ENCODE peak calls at places on chromosome 15, in five cellular contexts. E is dorsolateral prefrontal cortex, R is A549, W is choroid plexus epithelial cell, V is right lobe of liver. Y is an unnamed sample.

GRCh38 chr15:81297147-81297572 is 26.8 kb downstream of the STARD5 start:
- DNase-seq in E (no peak), R (no peak), W (peak; percentile 39), V (no peak), Y (peak; percentile 37)

GRCh38 chr15:88187195-88187594 is 69.3 kb downstream of the NTRK3 start:
- DNase-seq in E (no peak), R (peak; percentile 36), V (no peak), W (no peak), Y (no peak)

GRCh38 chr15:66080791-66081475 is 172.6 kb downstream of the MEGF11 start:
- DNase-seq in V (no peak), E (peak; percentile 52), R (peak; percentile 47), W (peak; percentile 69), Y (no peak)

GRCh38 chr15:57003418-57003817 is 85.0 kb downstream of the TCF12 start:
- DNase-seq in V (no peak), W (peak; percentile 88), R (no peak), E (no peak), Y (no peak)

GRCh38 chr15:43516801-43517353 is 531 bp upstream of the MAP1A start:
- DNase-seq in V (no peak), R (no peak), E (no peak), W (peak; percentile 73), Y (no peak)

GRCh38 chr15:59794229-59794886 is 105.2 kb upstream of the BNIP2 start:
- DNase-seq in V (no peak), R (no peak), W (no peak), E (no peak), Y (no peak)

GRCh38 chr15:67521770-67522568 is 1.0 kb downstream of the C15orf61 start:
- DNase-seq in V (no peak), E (no peak), W (peak; percentile 43), R (peak; percentile 20), Y (peak; percentile 46)

GRCh38 chr15:79130535-79131130 is 40.1 kb upstream of the RASGRF1 start:
- DNase-seq in W (no peak), E (no peak), V (no peak), R (peak; percentile 30), Y (no peak)

GRCh38 chr15:97235285-97235985 is 725.1 kb upstream of the ARRDC4 start:
- DNase-seq in V (peak; percentile 56), E (peak; percentile 54), W (peak; percentile 76), R (peak; percentile 45), Y (no peak)

GRCh38 chr15:29089731-29090616 is 179.6 kb downstream of the NSMCE3 start:
- DNase-seq in V (no peak), W (peak; percentile 72), R (no peak), E (peak; percentile 48), Y (no peak)

GRCh38 chr15:21260966-21261395 is 179.3 kb downstream of the POTEB3 start:
- DNase-seq in V (peak; percentile 56), W (no peak), E (peak; percentile 46), R (no peak), Y (no peak)

GRCh38 chr15:81945014-81945615 is 100.7 kb downstream of the MEX3B start:
- DNase-seq in V (no peak), R (no peak), W (no peak), E (no peak), Y (no peak)

GRCh38 chr15:34754674-34755418 is at the start of gene GJD2:
- DNase-seq in V (no peak), W (no peak), R (no peak), E (no peak), Y (peak; percentile 5)

GRCh38 chr15:31080618-31081017 is 20.9 kb downstream of the TRPM1 start:
- DNase-seq in R (peak; percentile 39), V (peak; percentile 89), E (no peak), W (peak; percentile 25), Y (peak; percentile 65)

GRCh38 chr15:90402230-90402629 is 14.2 kb downstream of the IQGAP1 start:
- DNase-seq in V (no peak), W (peak; percentile 71), R (no peak), E (no peak), Y (no peak)

GRCh38 chr15:90009301-90010063 is 8.4 kb downstream of the ZNF710 start:
- DNase-seq in W (no peak), R (no peak), E (no peak), V (peak; percentile 48), Y (no peak)

GRCh38 chr15:67068724-67069400 is 3.5 kb downstream of the SMAD3 start:
- DNase-seq in W (no peak), V (no peak), E (no peak), R (no peak), Y (peak; percentile 79)

GRCh38 chr15:72229076-72229946 is 1.7 kb downstream of the PKM start:
- DNase-seq in R (no peak), V (no peak), W (peak; percentile 35), E (no peak), Y (no peak)

GRCh38 chr15:81380203-81380602 is 6.2 kb upstream of the TMC3 start:
- DNase-seq in V (no peak), E (no peak), W (no peak), R (no peak), Y (no peak)

GRCh38 chr15:67164811-67165652 is 89.4 kb downstream of the AAGAB start:
- DNase-seq in R (no peak), V (no peak), W (peak; percentile 87), E (no peak), Y (no peak)

GRCh38 chr15:100759116-100759515 is 120.5 kb upstream of the ALDH1A3 start:
- DNase-seq in W (peak; percentile 55), E (no peak), R (no peak), V (no peak), Y (peak; percentile 34)

GRCh38 chr15:68639926-68640600 is 61.3 kb downstream of the CORO2B start:
- DNase-seq in V (no peak), R (no peak), E (peak; percentile 36), W (no peak), Y (no peak)

GRCh38 chr15:60091150-60091549 is 87.0 kb downstream of the FOXB1 start:
- DNase-seq in W (peak; percentile 81), V (peak; percentile 91), R (peak; percentile 65), E (no peak), Y (peak; percentile 63)

GRCh38 chr15:90994417-90995311 is at the start of gene PRC1:
- DNase-seq in E (peak; percentile 99), V (peak; percentile 99), W (peak; percentile 98), R (peak; percentile 99), Y (peak; percentile 90)

GRCh38 chr15:65248506-65248905 is 37.2 kb upstream of the CILP start:
- DNase-seq in W (no peak), V (no peak), R (no peak), E (no peak), Y (no peak)

GRCh38 chr15:88456733-88457132 is 10.5 kb downstream of the MRPL46 start:
- DNase-seq in W (no peak), R (no peak), V (no peak), E (no peak), Y (no peak)

GRCh38 chr15:70270752-70271111 is 173.0 kb upstream of the TLE3 start:
- DNase-seq in V (no peak), E (no peak), R (no peak), W (no peak), Y (no peak)
- H3K4me3 ChIP-seq in V (no peak overlapping the region), E (no peak overlapping the region), R (no peak overlapping the region), W (no peak overlapping the region), Y (no peak overlapping the region)

GRCh38 chr15:99673118-99673517 is 60.1 kb downstream of the LYSMD4 start:
- DNase-seq in E (no peak), V (no peak), R (no peak), W (no peak), Y (no peak)

GRCh38 chr15:99669250-99669649 is 64.0 kb downstream of the LYSMD4 start:
- DNase-seq in R (no peak), W (no peak), E (no peak), V (no peak), Y (no peak)

GRCh38 chr15:99671926-99672701 is 61.1 kb downstream of the LYSMD4 start:
- DNase-seq in R (no peak), E (no peak), V (no peak), W (no peak), Y (no peak)

GRCh38 chr15:99674279-99674678 is 59.0 kb downstream of the LYSMD4 start:
- DNase-seq in R (no peak), W (no peak), E (no peak), V (no peak), Y (no peak)

DNA sequence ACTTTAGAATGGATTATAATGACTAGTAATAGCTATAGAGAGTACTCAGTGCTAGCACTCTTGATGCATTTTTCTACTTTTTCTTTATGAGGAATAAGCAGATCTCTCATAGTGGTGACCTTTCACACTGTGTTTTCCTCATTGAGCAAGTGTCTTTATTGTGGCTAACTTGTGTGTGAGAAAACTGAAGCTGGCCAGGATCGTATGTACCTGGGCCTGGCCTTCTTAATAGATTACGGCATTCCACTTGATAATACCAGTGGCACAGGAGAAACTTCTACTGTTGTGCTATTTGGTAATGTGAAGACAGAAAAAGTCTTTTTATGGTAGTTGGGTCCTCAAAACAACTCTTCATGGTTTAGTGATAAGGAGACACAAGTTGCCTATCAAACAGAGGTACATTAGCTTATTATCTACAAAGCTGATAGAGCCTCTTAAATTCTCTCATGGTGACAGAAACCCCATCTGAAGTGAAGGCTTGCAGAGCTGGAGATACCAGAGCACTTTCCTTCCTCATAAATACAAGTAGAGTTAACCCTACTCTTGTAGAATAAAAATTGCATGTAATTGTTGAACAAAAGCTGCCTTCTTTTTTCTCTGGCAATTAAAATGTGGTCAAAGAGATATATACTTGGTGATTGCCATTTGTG is 64.6 kb downstream of the LYSMD4 start:
- DNase-seq in W (no peak), R (no peak), V (no peak), E (no peak), Y (no peak)
- H3K4me3 ChIP-seq in W (no peak overlapping the region), R (no peak overlapping the region), V (no peak overlapping the region), E (no peak overlapping the region), Y (no peak overlapping the region)

DNA sequence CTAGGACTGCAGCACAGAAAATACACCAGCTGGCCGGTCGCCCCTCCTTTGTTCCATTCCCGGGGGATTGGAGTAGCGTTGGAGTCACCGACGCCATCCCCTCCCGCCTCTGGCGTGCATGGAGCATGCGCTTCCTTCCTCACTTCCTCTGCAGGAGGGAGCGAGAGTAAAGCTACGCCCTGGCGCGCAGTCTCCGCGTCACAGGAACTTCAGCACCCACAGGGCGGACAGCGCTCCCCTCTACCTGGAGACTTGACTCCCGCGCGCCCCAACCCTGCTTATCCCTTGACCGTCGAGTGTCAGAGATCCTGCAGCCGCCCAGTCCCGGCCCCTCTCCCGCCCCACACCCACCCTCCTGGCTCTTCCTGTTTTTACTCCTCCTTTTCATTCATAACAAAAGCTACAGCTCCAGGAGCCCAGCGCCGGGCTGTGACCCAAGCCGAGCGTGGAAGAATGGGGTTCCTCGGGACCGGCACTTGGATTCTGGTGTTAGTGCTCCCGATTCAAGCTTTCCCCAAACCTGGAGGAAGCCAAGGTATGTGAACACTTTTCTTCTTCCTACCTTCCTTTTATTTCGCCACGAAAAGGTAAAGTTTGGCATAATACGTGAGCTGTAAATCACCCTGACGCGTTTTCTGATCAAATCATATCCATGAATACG is at the start of gene SCG3:
- DNase-seq in V (peak; percentile 65), R (peak; percentile 25), W (peak; percentile 71), E (peak; percentile 88), Y (peak; percentile 20)
- H3K4me3 ChIP-seq in V (no peak within 1 kb of the TSS), R (peak within 1 kb of the TSS; percentile 23), W (no peak within 1 kb of the TSS), E (peak within 1 kb of the TSS; percentile 45), Y (peak within 1 kb of the TSS; percentile 11)

DNA sequence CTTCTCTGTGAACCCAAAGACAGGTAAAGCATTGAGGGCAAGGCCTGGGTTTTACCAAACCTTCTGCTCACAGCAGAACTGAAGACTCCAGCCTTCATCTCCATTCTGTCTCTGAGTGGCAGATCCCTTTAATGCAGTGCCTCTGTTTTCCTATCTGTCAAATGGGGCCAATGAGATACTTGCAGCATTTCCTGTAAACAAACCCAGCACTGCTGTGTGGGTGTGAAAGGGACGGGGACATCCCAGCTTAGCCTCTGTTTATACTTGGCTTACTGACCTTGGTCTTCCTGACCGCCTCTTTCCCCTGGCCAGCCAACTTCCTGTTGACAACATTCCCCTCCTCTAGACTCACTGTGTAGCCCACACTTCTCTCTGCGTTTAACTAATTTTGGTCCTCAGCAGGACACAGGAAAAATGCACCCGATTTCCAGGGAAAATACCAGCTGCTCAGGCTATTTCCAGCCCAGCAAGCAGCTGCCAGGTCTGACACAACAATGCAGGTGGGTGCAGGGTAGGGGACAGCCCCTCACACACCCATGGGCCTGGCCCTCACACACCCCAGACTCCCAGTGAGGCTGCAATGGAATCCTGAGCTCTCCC is 105.9 kb upstream of the HERC1 start:
- DNase-seq in R (no peak), E (no peak), W (peak; percentile 92), V (no peak), Y (no peak)
- H3K4me3 ChIP-seq in R (no peak overlapping the region), E (no peak overlapping the region), W (no peak overlapping the region), V (no peak overlapping the region), Y (no peak overlapping the region)